ENCODE peak calls at places on chromosome 12, in six cellular contexts. Y is HL-60, I is GM23338, X is SK-N-SH, N is transverse colon, G is stomach. O is an unnamed sample.

GRCh38 chr12:53005215-53005985 is 856 bp upstream of the EIF4B start:
- DNase-seq in Y (no peak), I (peak; percentile 34), X (peak; percentile 30), N (no peak), G (no peak), O (no peak)

GRCh38 chr12:103632554-103633216 is 45.6 kb downstream of the STAB2 start:
- DNase-seq in Y (peak; percentile 35), I (peak; percentile 89), X (peak; percentile 79), N (peak; percentile 72), G (peak; percentile 78), O (peak; percentile 61)

GRCh38 chr12:13046914-13047472 is 2.8 kb downstream of the FAM234B start:
- DNase-seq in Y (no peak), I (no peak), X (no peak), N (no peak), G (no peak), O (no peak)

GRCh38 chr12:12835378-12836145 is 22.4 kb downstream of the DDX47 start:
- DNase-seq in Y (no peak), I (no peak), X (no peak), N (no peak), G (no peak), O (no peak)

GRCh38 chr12:6691473-6691872 is 2.3 kb upstream of the ZNF384 start:
- DNase-seq in Y (no peak), I (peak; percentile 6), X (no peak), N (no peak), G (no peak), O (no peak)

GRCh38 chr12:125773033-125773432 is 707.8 kb downstream of the AACS start:
- DNase-seq in Y (peak; percentile 33), I (peak; percentile 86), X (peak; percentile 52), N (no peak), G (no peak), O (no peak)

GRCh38 chr12:56874821-56875220 is 59.4 kb downstream of the SDR9C7 start:
- DNase-seq in Y (no peak), I (peak; percentile 58), X (no peak), N (no peak), G (no peak), O (no peak)

GRCh38 chr12:19190292-19191031 is 60.9 kb downstream of the PLEKHA5 start:
- DNase-seq in Y (peak; percentile 13), I (no peak), X (no peak), N (no peak), G (no peak), O (no peak)

GRCh38 chr12:27396416-27396815 is 50.1 kb upstream of the SMCO2 start:
- DNase-seq in Y (no peak), I (no peak), X (no peak), N (no peak), G (no peak), O (no peak)

GRCh38 chr12:68842784-68843567 is 35.0 kb downstream of the MDM2 start:
- DNase-seq in Y (no peak), I (no peak), X (no peak), N (no peak), G (no peak), O (no peak)
- TF ChIP-seq POLR2AphosphoS5 in Y (no peak), I (no peak), X (peak; percentile 21), N (no peak), G (no peak), O (no peak)

GRCh38 chr12:4392223-4392742 is 12.8 kb upstream of the FGF23 start:
- DNase-seq in Y (no peak), I (no peak), X (no peak), N (no peak), G (no peak), O (no peak)
- TF ChIP-seq POLR2AphosphoS5 in Y (no peak), I (no peak), X (no peak), N (no peak), G (no peak), O (no peak)

GRCh38 chr12:11746024-11746771 is 96.7 kb downstream of the ETV6 start:
- DNase-seq in Y (peak; percentile 84), I (no peak), X (no peak), N (no peak), G (no peak), O (peak; percentile 24)

GRCh38 chr12:11747969-11748368 is 98.5 kb downstream of the ETV6 start:
- DNase-seq in Y (no peak), I (no peak), X (no peak), N (no peak), G (no peak), O (no peak)

GRCh38 chr12:11745112-11745511 is 95.6 kb downstream of the ETV6 start:
- DNase-seq in Y (no peak), I (no peak), X (no peak), N (no peak), G (no peak), O (no peak)

GRCh38 chr12:11749943-11750690 is 100.6 kb downstream of the ETV6 start:
- DNase-seq in Y (peak; percentile 62), I (no peak), X (no peak), N (no peak), G (no peak), O (no peak)

GRCh38 chr12:11746940-11747716 is 97.7 kb downstream of the ETV6 start:
- DNase-seq in Y (no peak), I (no peak), X (no peak), N (no peak), G (no peak), O (no peak)
- TF ChIP-seq POLR2AphosphoS5 in Y (no peak), I (no peak), X (no peak), N (no peak), G (no peak), O (no peak)

DNA sequence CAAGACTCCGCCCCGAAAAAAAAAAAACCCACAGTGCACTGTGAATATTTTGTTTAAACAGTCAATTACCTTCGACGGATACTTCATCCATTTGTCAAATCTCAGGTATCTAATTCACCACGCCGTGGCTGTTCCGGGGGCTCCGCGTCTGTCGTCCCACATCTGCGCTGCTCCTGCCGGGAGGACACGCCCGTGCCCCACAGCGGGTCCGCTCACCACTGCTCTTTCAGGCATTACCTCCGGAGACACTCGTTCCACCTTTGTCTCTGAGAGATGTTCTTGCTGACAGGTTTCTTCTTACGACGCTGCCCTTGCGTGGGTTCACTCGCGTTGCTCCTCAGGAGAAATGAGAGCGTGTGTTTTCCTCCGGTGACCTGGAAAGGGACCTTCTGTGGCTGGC is 46.9 kb upstream of the FBRSL1 start:
- DNase-seq in Y (no peak), I (no peak), X (no peak), N (no peak), G (no peak), O (no peak)
- TF ChIP-seq POLR2AphosphoS5 in Y (no peak), I (no peak), X (no peak), N (no peak), G (no peak), O (no peak)

GRCh38 chr12:122974274-122974891 is 661 bp upstream of the OGFOD2 start:
- DNase-seq in Y (peak; percentile 95), I (peak; percentile 99), X (peak; percentile 93), N (peak; percentile 99), G (peak; percentile 99), O (peak; percentile 92)
- TF ChIP-seq POLR2AphosphoS5 in Y (peak; percentile 57), I (peak; percentile 68), X (peak; percentile 80), N (peak; percentile 79), G (peak; percentile 77), O (peak; percentile 55)

GRCh38 chr12:46266382-46266791 is 2.5 kb downstream of the SLC38A1 start:
- DNase-seq in Y (no peak), I (peak; percentile 58), X (peak; percentile 41), N (peak; percentile 63), G (no peak), O (no peak)
- TF ChIP-seq POLR2AphosphoS5 in Y (no peak), I (peak; percentile 15), X (no peak), N (peak; percentile 50), G (no peak), O (no peak)

GRCh38 chr12:92502417-92503028 is 200.3 kb upstream of the PLEKHG7 start:
- DNase-seq in Y (peak; percentile 35), I (no peak), X (no peak), N (no peak), G (no peak), O (no peak)

GRCh38 chr12:92506460-92506859 is 196.3 kb upstream of the PLEKHG7 start:
- DNase-seq in Y (no peak), I (no peak), X (no peak), N (no peak), G (no peak), O (no peak)

GRCh38 chr12:92503977-92504966 is 198.5 kb upstream of the PLEKHG7 start:
- DNase-seq in Y (peak; percentile 20), I (no peak), X (no peak), N (peak; percentile 25), G (peak; percentile 69), O (no peak)

GRCh38 chr12:92505373-92506340 is 197.1 kb upstream of the PLEKHG7 start:
- DNase-seq in Y (peak; percentile 35), I (no peak), X (peak; percentile 3), N (peak; percentile 69), G (peak; percentile 60), O (no peak)

GRCh38 chr12:92503029-92503931 is 199.5 kb upstream of the PLEKHG7 start:
- DNase-seq in Y (no peak), I (no peak), X (no peak), N (no peak), G (no peak), O (no peak)
- TF ChIP-seq POLR2AphosphoS5 in Y (no peak), I (no peak), X (no peak), N (no peak), G (no peak), O (no peak)

GRCh38 chr12:49272790-49273725 is 8.2 kb downstream of the TUBA1C start:
- DNase-seq in Y (no peak), I (no peak), X (no peak), N (no peak), G (no peak), O (no peak)

GRCh38 chr12:49276304-49277290 is 11.7 kb downstream of the TUBA1C start:
- DNase-seq in Y (no peak), I (no peak), X (peak; percentile 25), N (no peak), G (no peak), O (no peak)

GRCh38 chr12:49274396-49275069 is 9.7 kb downstream of the TUBA1C start:
- DNase-seq in Y (no peak), I (no peak), X (no peak), N (no peak), G (no peak), O (no peak)

GRCh38 chr12:49277466-49277865 is 12.6 kb downstream of the TUBA1C start:
- DNase-seq in Y (no peak), I (no peak), X (no peak), N (no peak), G (no peak), O (no peak)

GRCh38 chr12:49273726-49274395 is 9.0 kb downstream of the TUBA1C start:
- DNase-seq in Y (no peak), I (no peak), X (no peak), N (no peak), G (no peak), O (no peak)
- TF ChIP-seq POLR2AphosphoS5 in Y (peak; percentile 71), I (no peak), X (no peak), N (no peak), G (no peak), O (peak; percentile 65)

O was measured in Panc1.